ENCODE peak calls at places on chromosomes 13 and 19, in seven cellular contexts. S, L, F, R, Z, U and X are unnamed samples.

GRCh38 chr13:31053098-31053497 is 108.6 kb downstream of the HSPH1 start:
- DNase-seq in S (no peak), L (no peak), F (no peak), R (no peak), Z (peak; percentile 21), U (peak; percentile 45), X (no peak)

GRCh38 chr13:98746968-98747367 is 5.5 kb downstream of the SLC15A1 start:
- DNase-seq in S (no peak), L (no peak), F (no peak), R (no peak), Z (peak; percentile 14), U (no peak), X (no peak)

GRCh38 chr19:35206379-35206778 is 22.2 kb downstream of the FAM187B start:
- DNase-seq in S (no peak), L (no peak), F (no peak), R (no peak), Z (no peak), U (no peak), X (no peak)

GRCh38 chr13:46097015-46097414 is 7.8 kb downstream of the CPB2 start:
- DNase-seq in S (no peak), L (no peak), F (no peak), R (no peak), Z (no peak), U (no peak), X (no peak)

GRCh38 chr19:3146677-3147100 is 10.9 kb downstream of the GNA15 start:
- DNase-seq in S (no peak), L (no peak), F (peak; percentile 61), R (no peak), Z (no peak), U (no peak), X (peak; percentile 64)

GRCh38 chr13:78604782-78605611 is 1.6 kb upstream of the POU4F1 start:
- DNase-seq in S (no peak), L (no peak), F (no peak), R (no peak), Z (no peak), U (no peak), X (no peak)

GRCh38 chr19:48565090-48565489 is 13.1 kb downstream of the SULT2B1 start:
- DNase-seq in S (no peak), L (no peak), F (no peak), R (no peak), Z (peak; percentile 45), U (peak; percentile 35), X (no peak)

GRCh38 chr13:99647593-99647980 is 146.3 kb downstream of the TM9SF2 start:
- DNase-seq in S (no peak), L (no peak), F (no peak), R (no peak), Z (no peak), U (no peak), X (no peak)

GRCh38 chr13:59318320-59318930 is 845.3 kb downstream of the DIAPH3 start:
- DNase-seq in S (peak; percentile 20), L (peak; percentile 52), F (peak; percentile 86), R (no peak), Z (peak; percentile 68), U (peak; percentile 14), X (peak; percentile 27)

GRCh38 chr13:85497652-85498051 is 301.6 kb downstream of the SLITRK6 start:
- DNase-seq in S (peak; percentile 83), L (no peak), F (no peak), R (no peak), Z (peak; percentile 99), U (peak; percentile 99), X (no peak)

GRCh38 chr19:3358392-3358918 is 7.9 kb upstream of the NFIC start:
- DNase-seq in S (no peak), L (no peak), F (no peak), R (no peak), Z (no peak), U (no peak), X (no peak)

GRCh38 chr13:98909016-98909415 is 68.8 kb downstream of the DOCK9 start:
- DNase-seq in S (no peak), L (no peak), F (no peak), R (no peak), Z (peak; percentile 24), U (no peak), X (no peak)

GRCh38 chr13:30373727-30374126 is 48.6 kb upstream of the UBE2L5 start:
- DNase-seq in S (no peak), L (no peak), F (no peak), R (peak; percentile 4), Z (no peak), U (no peak), X (peak; percentile 49)

GRCh38 chr13:107713314-107713713 is 502.0 kb downstream of the LIG4 start:
- DNase-seq in S (no peak), L (no peak), F (no peak), R (no peak), Z (no peak), U (peak; percentile 10), X (no peak)

GRCh38 chr19:13055213-13056051 is 47.2 kb downstream of the LYL1 start:
- DNase-seq in S (peak; percentile 75), L (peak; percentile 86), F (no peak), R (no peak), Z (peak; percentile 70), U (peak; percentile 92), X (no peak)

DNA sequence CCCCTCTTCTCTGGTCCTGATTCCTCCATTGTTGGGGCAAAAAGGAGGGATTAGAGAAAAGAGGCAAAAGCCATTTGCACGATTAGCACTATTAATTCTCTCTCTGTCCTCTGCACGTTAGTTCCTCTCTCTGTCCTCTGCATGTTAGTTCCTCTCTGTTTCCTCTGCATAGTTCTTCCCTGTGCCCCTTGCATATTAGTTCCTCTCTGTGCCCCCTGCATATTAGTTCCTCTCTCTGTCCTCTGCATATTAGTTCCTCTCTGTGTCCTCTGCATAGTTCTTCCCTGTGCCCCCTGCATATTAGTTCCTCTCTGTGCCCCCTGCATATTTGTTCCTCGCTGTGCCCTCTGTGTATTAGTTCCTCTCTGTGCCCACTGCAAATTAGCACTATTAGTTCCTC is 847.2 kb upstream of the GPC6 start:
- DNase-seq in S (no peak), L (no peak), F (no peak), R (no peak), Z (no peak), U (no peak), X (no peak)
- TF ChIP-seq CTCF in S (no peak), L (no peak), F (no peak), R (no peak), Z (no peak), U (no peak), X (no peak)

DNA sequence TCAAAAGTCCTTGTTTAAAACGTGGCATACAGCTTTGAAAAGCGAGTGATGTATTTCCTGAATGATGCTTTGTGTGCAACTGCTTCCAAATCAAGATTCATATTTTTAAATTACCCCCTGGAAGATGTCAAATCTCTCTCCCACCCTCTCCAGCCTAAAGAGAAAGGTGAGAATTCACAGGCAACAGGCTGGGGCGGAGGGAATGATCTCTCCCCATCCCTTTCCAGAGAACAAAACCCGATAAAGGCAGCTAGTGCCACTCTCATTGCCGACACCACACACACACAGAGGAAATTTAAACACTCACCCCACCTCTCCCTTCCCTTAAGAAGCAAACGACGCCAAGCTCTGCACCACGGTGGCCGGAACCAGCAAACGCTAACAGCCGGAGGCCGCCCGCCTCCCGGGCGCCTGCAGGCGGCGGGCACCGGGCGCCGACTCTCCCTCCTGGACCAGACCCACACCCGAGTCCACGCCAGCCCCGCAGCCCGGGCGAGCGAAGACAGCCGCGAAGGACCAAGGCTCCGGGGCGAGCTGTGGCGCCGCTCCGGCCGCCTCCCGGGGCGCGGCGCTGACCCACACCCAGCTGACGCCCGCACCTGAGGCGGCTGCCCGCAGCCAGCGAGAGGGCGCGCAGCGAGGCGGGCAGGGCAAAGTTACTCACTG is 485 bp downstream of the LNX2 start:
- DNase-seq in S (no peak), L (peak; percentile 41), F (peak; percentile 57), R (no peak), Z (peak; percentile 11), U (peak; percentile 11), X (peak; percentile 62)
- TF ChIP-seq CTCF in S (no peak), L (peak; percentile 41), F (no peak), R (peak; percentile 33), Z (peak; percentile 23), U (no peak), X (peak; percentile 9)

GRCh38 chr13:36850790-36851438 is 31.9 kb downstream of the RFXAP start:
- DNase-seq in S (no peak), L (no peak), F (peak; percentile 53), R (no peak), Z (no peak), U (no peak), X (no peak)
- TF ChIP-seq CTCF in S (peak; percentile 35), L (no peak), F (peak; percentile 58), R (no peak), Z (peak; percentile 47), U (no peak), X (no peak)

GRCh38 chr13:68976287-68976686 is 1131.3 kb upstream of the ATXN8OS start:
- DNase-seq in S (no peak), L (no peak), F (no peak), R (no peak), Z (no peak), U (no peak), X (no peak)

GRCh38 chr13:68970532-68970931 is 1137.1 kb upstream of the ATXN8OS start:
- DNase-seq in S (no peak), L (no peak), F (no peak), R (no peak), Z (no peak), U (no peak), X (no peak)
- TF ChIP-seq CTCF in S (no peak), L (no peak), F (no peak), R (no peak), Z (no peak), U (no peak), X (no peak)

GRCh38 chr19:50155520-50156109 is 7.5 kb downstream of the IZUMO2 start:
- DNase-seq in S (no peak), L (no peak), F (no peak), R (no peak), Z (no peak), U (no peak), X (no peak)
- TF ChIP-seq CTCF in S (no peak), L (no peak), F (no peak), R (no peak), Z (peak; percentile 29), U (no peak), X (no peak)

GRCh38 chr13:21039097-21039800 is 22.1 kb downstream of the LATS2 start:
- DNase-seq in S (no peak), L (peak; percentile 9), F (no peak), R (no peak), Z (no peak), U (no peak), X (no peak)
- TF ChIP-seq CTCF in S (no peak), L (no peak), F (no peak), R (no peak), Z (no peak), U (no peak), X (no peak)

DNA sequence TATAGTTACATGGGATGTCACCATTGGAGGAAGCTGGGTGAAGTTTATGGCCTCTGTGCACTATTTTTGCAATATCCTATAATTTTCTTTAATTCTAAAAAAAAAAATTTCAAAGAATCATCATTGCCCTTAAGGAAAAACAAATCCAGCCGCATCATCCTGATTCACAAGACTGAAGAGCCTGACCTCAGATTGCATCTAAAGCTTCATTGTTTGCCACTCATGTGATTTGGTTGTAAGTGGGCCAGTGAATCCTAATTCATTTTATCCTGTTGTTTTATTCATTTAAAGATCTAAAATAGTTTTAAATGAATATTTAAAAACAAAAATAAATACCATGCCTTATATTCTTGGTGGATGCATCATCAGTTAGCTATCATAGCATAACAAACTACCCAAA is 504.5 kb downstream of the TBC1D4 start:
- DNase-seq in S (no peak), L (no peak), F (no peak), R (no peak), Z (no peak), U (no peak), X (no peak)
- TF ChIP-seq CTCF in S (no peak), L (no peak), F (no peak), R (no peak), Z (no peak), U (no peak), X (no peak)

GRCh38 chr19:17996826-17997316 is 11.1 kb upstream of the ARRDC2 start:
- DNase-seq in S (no peak), L (peak; percentile 84), F (peak; percentile 97), R (no peak), Z (peak; percentile 68), U (peak; percentile 16), X (peak; percentile 92)
- TF ChIP-seq CTCF in S (peak; percentile 88), L (peak; percentile 97), F (peak; percentile 98), R (peak; percentile 98), Z (peak; percentile 96), U (peak; percentile 77), X (peak; percentile 99)